ENCODE peak calls at places on chromosomes 5 and 9, in ten cellular contexts. T, W, Y, U, N, D, Z, C, F and Q are unnamed samples.
A peak's percentile ranks its signal among the peaks of the same experiment; 100 is the strongest.

GRCh38 chr9:33147770-33148169 is 19.4 kb downstream of the B4GALT1 start:
- DNase-seq in T (no peak), W (no peak), Y (no peak), U (no peak), N (peak; percentile 36), D (no peak), Z (no peak), C (no peak), F (no peak), Q (no peak)

GRCh38 chr9:132851421-132851792 is 26.7 kb downstream of the AK8 start:
- DNase-seq in T (no peak), W (no peak), Y (no peak), U (no peak), N (no peak), D (no peak), Z (no peak), C (no peak), F (no peak), Q (no peak)

GRCh38 chr5:32628049-32628803 is 42.9 kb downstream of the SUB1 start:
- DNase-seq in T (no peak), W (peak; percentile 13), Y (no peak), U (no peak), N (no peak), D (no peak), Z (no peak), C (peak; percentile 62), F (no peak), Q (no peak)

GRCh38 chr5:33526755-33527154 is 86.0 kb downstream of the TARS1 start:
- DNase-seq in T (no peak), W (no peak), Y (no peak), U (no peak), N (no peak), D (no peak), Z (no peak), C (no peak), F (no peak), Q (no peak)

GRCh38 chr5:35853652-35854051 is 3.0 kb upstream of the IL7R start:
- DNase-seq in T (peak; percentile 15), W (no peak), Y (no peak), U (peak; percentile 18), N (no peak), D (peak; percentile 91), Z (no peak), C (no peak), F (no peak), Q (no peak)

GRCh38 chr9:70256123-70256551 is 2.6 kb upstream of the SMC5 start:
- DNase-seq in T (no peak), W (peak; percentile 79), Y (no peak), U (no peak), N (no peak), D (no peak), Z (no peak), C (no peak), F (no peak), Q (no peak)

GRCh38 chr9:112516769-112517168 is 30.1 kb downstream of the KIAA1958 start:
- DNase-seq in T (no peak), W (no peak), Y (no peak), U (no peak), N (no peak), D (no peak), Z (no peak), C (no peak), F (no peak), Q (no peak)

GRCh38 chr5:8923516-8923915 is 622.4 kb downstream of the SEMA5A start:
- DNase-seq in T (no peak), W (no peak), Y (no peak), U (no peak), N (no peak), D (no peak), Z (no peak), C (no peak), F (no peak), Q (no peak)

GRCh38 chr9:34577635-34578240 is 11.8 kb downstream of the CNTFR start:
- DNase-seq in T (no peak), W (no peak), Y (no peak), U (no peak), N (no peak), D (no peak), Z (peak; percentile 88), C (no peak), F (no peak), Q (no peak)

GRCh38 chr9:34575775-34576592 is 13.5 kb downstream of the CNTFR start:
- DNase-seq in T (no peak), W (no peak), Y (peak; percentile 57), U (no peak), N (no peak), D (no peak), Z (no peak), C (no peak), F (no peak), Q (no peak)

GRCh38 chr9:34578241-34579096 is 11.1 kb downstream of the CNTFR start:
- DNase-seq in T (no peak), W (peak; percentile 77), Y (no peak), U (no peak), N (no peak), D (no peak), Z (peak; percentile 90), C (no peak), F (no peak), Q (no peak)

GRCh38 chr9:34576943-34577634 is 12.4 kb downstream of the CNTFR start:
- DNase-seq in T (no peak), W (no peak), Y (peak; percentile 58), U (no peak), N (no peak), D (no peak), Z (peak; percentile 71), C (no peak), F (no peak), Q (no peak)

GRCh38 chr9:34576593-34576935 is 13.0 kb downstream of the CNTFR start:
- DNase-seq in T (no peak), W (no peak), Y (no peak), U (no peak), N (no peak), D (no peak), Z (no peak), C (no peak), F (no peak), Q (no peak)
- H3K4me1 ChIP-seq in T (peaks cover 9% of the 10 kb centered on the region), W (no peaks in the 10 kb centered on the region), Y (peaks cover 9% of the 10 kb centered on the region), U (no peaks in the 10 kb centered on the region), N (no peaks in the 10 kb centered on the region), D (peaks cover 6% of the 10 kb centered on the region), Z (peaks cover 22% of the 10 kb centered on the region), C (peaks cover 33% of the 10 kb centered on the region), F (no peaks in the 10 kb centered on the region), Q (peaks cover 3% of the 10 kb centered on the region)

GRCh38 chr9:15246243-15246642 is 60.8 kb downstream of the TTC39B start:
- DNase-seq in T (no peak), W (no peak), Y (no peak), U (no peak), N (no peak), D (no peak), Z (no peak), C (no peak), F (no peak), Q (no peak)

GRCh38 chr9:15240927-15241326 is 66.1 kb downstream of the TTC39B start:
- DNase-seq in T (no peak), W (no peak), Y (no peak), U (no peak), N (no peak), D (no peak), Z (no peak), C (no peak), F (no peak), Q (no peak)

GRCh38 chr9:15239816-15240215 is 67.2 kb downstream of the TTC39B start:
- DNase-seq in T (no peak), W (peak; percentile 65), Y (no peak), U (no peak), N (no peak), D (no peak), Z (no peak), C (no peak), F (no peak), Q (no peak)

GRCh38 chr9:15244001-15244441 is 63.0 kb downstream of the TTC39B start:
- DNase-seq in T (no peak), W (peak; percentile 39), Y (no peak), U (no peak), N (no peak), D (no peak), Z (no peak), C (no peak), F (no peak), Q (no peak)

GRCh38 chr9:15243086-15243485 is 63.9 kb downstream of the TTC39B start:
- DNase-seq in T (no peak), W (peak; percentile 70), Y (no peak), U (no peak), N (no peak), D (no peak), Z (no peak), C (no peak), F (no peak), Q (no peak)
- H3K4me1 ChIP-seq in T (no peaks in the 10 kb centered on the region), W (peaks cover 36% of the 10 kb centered on the region), Y (no peaks in the 10 kb centered on the region), U (no peaks in the 10 kb centered on the region), N (no peaks in the 10 kb centered on the region), D (peaks cover 6% of the 10 kb centered on the region), Z (no peaks in the 10 kb centered on the region), C (no peaks in the 10 kb centered on the region), F (peaks cover 5% of the 10 kb centered on the region), Q (no peaks in the 10 kb centered on the region)

GRCh38 chr9:120099064-120099463 is 480.9 kb downstream of the CDK5RAP2 start:
- DNase-seq in T (no peak), W (no peak), Y (no peak), U (no peak), N (no peak), D (no peak), Z (peak; percentile 37), C (no peak), F (no peak), Q (no peak)
- H3K4me1 ChIP-seq in T (no peaks in the 10 kb centered on the region), W (no peaks in the 10 kb centered on the region), Y (no peaks in the 10 kb centered on the region), U (no peaks in the 10 kb centered on the region), N (no peaks in the 10 kb centered on the region), D (no peaks in the 10 kb centered on the region), Z (no peaks in the 10 kb centered on the region), C (no peaks in the 10 kb centered on the region), F (no peaks in the 10 kb centered on the region), Q (no peaks in the 10 kb centered on the region)

GRCh38 chr9:93303258-93303771 is 119.4 kb downstream of the WNK2 start:
- DNase-seq in T (peak; percentile 1), W (no peak), Y (no peak), U (peak; percentile 4), N (peak; percentile 36), D (no peak), Z (no peak), C (no peak), F (no peak), Q (no peak)

GRCh38 chr9:93303806-93304573 is 120.1 kb downstream of the WNK2 start:
- DNase-seq in T (peak; percentile 2), W (no peak), Y (no peak), U (no peak), N (peak; percentile 44), D (no peak), Z (no peak), C (no peak), F (no peak), Q (no peak)

GRCh38 chr9:93301291-93301811 is 117.4 kb downstream of the WNK2 start:
- DNase-seq in T (peak; percentile 10), W (no peak), Y (peak; percentile 46), U (peak; percentile 6), N (peak; percentile 52), D (no peak), Z (no peak), C (peak; percentile 51), F (no peak), Q (no peak)

GRCh38 chr9:93301911-93302525 is 118.1 kb downstream of the WNK2 start:
- DNase-seq in T (peak; percentile 10), W (no peak), Y (peak; percentile 46), U (peak; percentile 10), N (peak; percentile 60), D (no peak), Z (no peak), C (no peak), F (no peak), Q (peak; percentile 53)

DNA sequence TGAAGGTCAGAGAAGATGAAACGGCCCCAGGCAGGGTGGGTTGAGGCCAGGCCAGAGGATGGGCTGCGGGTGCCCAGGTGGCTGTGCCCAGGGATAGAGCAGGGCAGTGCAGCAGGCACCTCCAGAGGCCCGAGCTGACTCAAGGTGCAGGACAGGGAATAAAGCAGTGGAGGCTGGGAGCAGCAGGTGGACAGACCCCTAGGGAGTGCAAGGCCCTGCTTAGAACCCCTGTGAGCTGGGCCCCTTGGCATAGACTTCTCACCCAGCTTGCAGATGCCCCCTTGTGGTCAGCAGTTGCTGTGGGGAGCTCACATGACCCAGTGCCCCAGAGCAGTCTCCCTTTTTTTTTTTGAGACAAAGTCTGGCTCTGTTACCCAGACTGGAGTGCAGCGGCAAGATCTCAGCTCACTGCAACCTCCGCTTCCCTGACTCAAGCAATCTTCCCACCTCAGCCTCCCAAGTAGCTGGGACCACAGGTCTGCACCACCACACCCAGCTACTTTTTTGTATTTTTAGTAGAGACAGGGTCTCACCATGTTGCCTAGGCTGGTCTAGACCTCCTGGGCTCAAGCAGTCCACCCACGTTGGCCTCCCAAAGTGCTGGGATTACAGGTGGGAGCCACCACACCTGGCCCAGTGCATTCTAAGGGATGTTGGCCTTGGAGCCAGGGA is 118.8 kb downstream of the WNK2 start:
- DNase-seq in T (peak; percentile 47), W (peak; percentile 72), Y (peak; percentile 67), U (peak; percentile 26), N (peak; percentile 68), D (peak; percentile 73), Z (peak; percentile 74), C (peak; percentile 60), F (no peak), Q (peak; percentile 70)
- H3K4me1 ChIP-seq in T (peaks cover 47% of the 10 kb centered on the region), W (no peaks in the 10 kb centered on the region), Y (no peaks in the 10 kb centered on the region), U (no peaks in the 10 kb centered on the region), N (no peaks in the 10 kb centered on the region), D (no peaks in the 10 kb centered on the region), Z (no peaks in the 10 kb centered on the region), C (peaks cover 36% of the 10 kb centered on the region), F (no peaks in the 10 kb centered on the region), Q (no peaks in the 10 kb centered on the region)